ENCODE peak calls at places on chromosomes 2 and 18, in five cellular contexts. T, X, Q, V and F are unnamed samples.

GRCh38 chr2:37669500-37669899 is 1.9 kb downstream of the CDC42EP3 start:
- DNase-seq in V (no peak), Q (no peak), T (no peak), X (no peak), F (no peak)

GRCh38 chr2:68799615-68800400 is 65.2 kb downstream of the ARHGAP25 start:
- DNase-seq in T (no peak), X (no peak), V (no peak), Q (no peak), F (no peak)

GRCh38 chr2:185456517-185456916 is 282.1 kb upstream of the FSIP2 start:
- DNase-seq in X (no peak), T (no peak), V (no peak), Q (no peak), F (no peak)

GRCh38 chr2:196783431-196784094 is 15.9 kb downstream of the GTF3C3 start:
- DNase-seq in X (no peak), Q (no peak), T (no peak), V (no peak), F (no peak)

GRCh38 chr18:11850821-11851155 is 425 bp upstream of the CHMP1B start:
- DNase-seq in T (peak), V (no peak), X (no peak), Q (no peak), F (no peak)

GRCh38 chr2:112147382-112147781 is 9.2 kb downstream of the FBLN7 start:
- DNase-seq in Q (no peak), X (no peak), V (no peak), T (no peak), F (no peak)

GRCh38 chr2:177830881-177831386 is 241.6 kb downstream of the PDE11A start:
- DNase-seq in T (no peak), Q (no peak), X (no peak), V (no peak), F (no peak)

GRCh38 chr2:151767536-151767935 is 33.3 kb upstream of the NEB start:
- DNase-seq in T (no peak), Q (no peak), V (no peak), X (no peak), F (no peak)

GRCh38 chr2:176177580-176178270 is 10.7 kb upstream of the HOXD1 start:
- DNase-seq in Q (no peak), T (peak), X (no peak), V (no peak), F (no peak)

GRCh38 chr18:35283923-35284794 is 5.9 kb downstream of the ZSCAN30 start:
- DNase-seq in X (no peak), V (no peak), T (no peak), Q (no peak), F (no peak)

GRCh38 chr2:137952586-137953129 is 11.6 kb upstream of the HNMT start:
- DNase-seq in T (no peak), Q (no peak), X (no peak), V (no peak), F (no peak)

GRCh38 chr2:207095963-207096362 is 69.8 kb downstream of the KLF7 start:
- DNase-seq in Q (no peak), X (no peak), T (no peak), V (no peak), F (no peak)
- TF ChIP-seq CTCF in Q (no peak), X (no peak), T (no peak), V (no peak), F (no peak)

DNA sequence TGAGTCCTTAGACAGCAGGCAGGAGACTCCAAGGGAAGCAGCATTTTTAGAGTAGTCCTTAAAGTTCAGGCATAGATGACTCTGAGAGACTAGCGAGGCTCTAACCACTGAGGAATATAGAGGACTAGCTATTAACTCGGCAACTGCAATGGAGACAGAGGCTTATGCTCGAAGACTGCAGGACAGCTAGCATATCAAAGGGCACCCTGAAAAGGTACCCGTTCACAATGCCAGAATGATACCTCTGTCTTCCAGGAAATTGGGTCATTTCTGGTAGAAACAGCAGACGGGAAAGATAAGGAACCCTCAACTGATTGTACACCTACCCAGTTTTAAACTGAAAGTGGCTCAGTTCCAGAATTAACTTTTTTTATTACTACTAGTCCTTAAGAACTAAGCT is 1204.0 kb upstream of the ZEB2 start:
- DNase-seq in Q (no peak), V (no peak), T (no peak), X (no peak), F (no peak)
- TF ChIP-seq CTCF in Q (no peak), V (no peak), T (no peak), X (no peak), F (no peak)

GRCh38 chr2:73262108-73262651 is 22.1 kb downstream of the FBXO41 start:
- DNase-seq in V (no peak), Q (no peak), T (no peak), X (no peak), F (no peak)

GRCh38 chr2:73258913-73259215 is 24.8 kb downstream of the CCT7 start:
- DNase-seq in T (no peak), X (no peak), V (no peak), Q (no peak), F (peak)

GRCh38 chr2:73259704-73260337 is 24.5 kb downstream of the FBXO41 start:
- DNase-seq in T (no peak), X (no peak), Q (no peak), V (no peak), F (no peak)

GRCh38 chr2:73259276-73259675 is 25.0 kb downstream of the FBXO41 start:
- DNase-seq in T (no peak), V (no peak), Q (no peak), X (no peak), F (peak)

GRCh38 chr2:73260338-73260984 is 23.8 kb downstream of the FBXO41 start:
- DNase-seq in V (peak), X (peak), T (no peak), Q (no peak), F (peak)
- TF ChIP-seq CTCF in V (peak), X (no peak), T (peak), Q (no peak), F (no peak)

GRCh38 chr2:55268288-55268906 is 634 bp downstream of the MTIF2 start:
- DNase-seq in X (no peak), V (no peak), Q (no peak), T (no peak), F (no peak)

GRCh38 chr2:55268907-55269611 is at the start of gene MTIF2:
- DNase-seq in X (peak), V (peak), Q (peak), T (peak), F (peak)
- TF ChIP-seq CTCF in X (no peak), V (no peak), Q (peak), T (peak), F (peak)